ENCODE peak calls at places on chromosomes 3 and 15, in five cellular contexts. H, A, J, Q and O are unnamed samples.
A peak's percentile ranks its signal among the peaks of the same experiment; 100 is the strongest.

GRCh38 chr3:184676927-184677326 is 34.9 kb downstream of the MAGEF1 start:
- DNase-seq in H (no peak), A (no peak), J (peak; percentile 75), Q (no peak), O (no peak)

GRCh38 chr3:18445421-18446066 is 20.4 kb upstream of the SATB1 start:
- DNase-seq in H (peak; percentile 33), A (no peak), J (peak; percentile 82), Q (no peak), O (no peak)

GRCh38 chr3:11600501-11601282 is 43.0 kb downstream of the VGLL4 start:
- DNase-seq in H (peak; percentile 73), A (peak; percentile 97), J (no peak), Q (peak; percentile 98), O (peak; percentile 99)

GRCh38 chr15:89088605-89089315 is 504 bp downstream of the ABHD2 start:
- DNase-seq in H (peak; percentile 58), A (no peak), J (no peak), Q (no peak), O (no peak)

GRCh38 chr3:18734309-18734708 is 309.2 kb upstream of the SATB1 start:
- DNase-seq in H (no peak), A (no peak), J (no peak), Q (no peak), O (no peak)

GRCh38 chr15:93042211-93042610 is 46.8 kb downstream of the RGMA start:
- DNase-seq in H (no peak), A (peak; percentile 52), J (no peak), Q (no peak), O (no peak)

GRCh38 chr3:125129512-125129962 is 73.7 kb upstream of the HEG1 start:
- DNase-seq in H (peak; percentile 77), A (peak; percentile 88), J (no peak), Q (peak; percentile 96), O (peak; percentile 96)

GRCh38 chr15:79973445-79974180 is 2.6 kb upstream of the BCL2A1 start:
- DNase-seq in H (no peak), A (no peak), J (no peak), Q (no peak), O (no peak)

GRCh38 chr3:11116336-11117059 is 37.8 kb upstream of the HRH1 start:
- DNase-seq in H (no peak), A (no peak), J (no peak), Q (no peak), O (no peak)

GRCh38 chr3:47475570-47476329 is at the start of gene SCAP:
- DNase-seq in H (peak; percentile 93), A (peak; percentile 93), J (peak; percentile 96), Q (peak; percentile 44), O (no peak)
- TF ChIP-seq CTCF in H (peak; percentile 94), A (peak; percentile 97), J (peak; percentile 97), Q (peak; percentile 79), O (peak; percentile 97)

GRCh38 chr3:116077059-116077458 is 368.2 kb downstream of the LSAMP start:
- DNase-seq in H (no peak), A (no peak), J (no peak), Q (no peak), O (no peak)
- TF ChIP-seq CTCF in H (no peak), A (no peak), J (no peak), Q (no peak), O (no peak)

DNA sequence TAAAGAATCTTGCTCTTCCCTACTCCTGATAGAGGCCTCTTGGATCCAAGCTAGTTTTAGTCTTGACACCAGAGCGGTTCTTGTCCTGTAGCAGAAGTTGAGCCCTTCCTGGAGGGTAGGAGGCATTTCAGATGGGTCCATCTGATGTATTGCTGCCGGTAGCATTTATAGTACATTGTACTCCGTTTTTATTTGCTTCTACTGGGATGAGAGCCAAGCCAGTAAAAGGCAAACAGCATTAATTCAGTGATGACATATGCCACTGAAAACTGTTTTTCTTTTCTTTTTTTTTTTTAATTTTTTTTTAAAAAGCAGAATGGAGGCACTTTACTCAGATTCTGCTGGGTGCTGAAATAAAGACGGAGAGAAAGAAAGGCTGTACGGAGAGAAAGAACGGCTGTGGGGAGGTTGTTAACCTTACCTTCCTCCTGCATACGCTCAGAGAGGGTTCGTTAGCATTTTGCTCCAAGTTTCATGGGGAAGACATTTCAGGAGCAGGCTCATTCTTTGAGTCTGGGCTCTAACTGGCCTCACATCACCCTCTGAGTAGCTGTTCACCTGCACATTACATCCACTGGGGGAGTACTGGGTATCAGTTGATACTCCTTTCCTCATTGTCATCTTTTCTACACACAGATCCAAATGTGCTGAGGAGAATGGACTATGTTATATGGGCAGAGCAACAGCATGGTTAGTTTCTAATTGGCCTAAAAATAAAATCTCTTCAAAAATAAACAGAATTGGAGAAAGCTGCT is 161.5 kb downstream of the FEZF2 start:
- DNase-seq in H (no peak), A (no peak), J (no peak), Q (no peak), O (no peak)
- TF ChIP-seq CTCF in H (no peak), A (no peak), J (no peak), Q (peak; percentile 45), O (no peak)

DNA sequence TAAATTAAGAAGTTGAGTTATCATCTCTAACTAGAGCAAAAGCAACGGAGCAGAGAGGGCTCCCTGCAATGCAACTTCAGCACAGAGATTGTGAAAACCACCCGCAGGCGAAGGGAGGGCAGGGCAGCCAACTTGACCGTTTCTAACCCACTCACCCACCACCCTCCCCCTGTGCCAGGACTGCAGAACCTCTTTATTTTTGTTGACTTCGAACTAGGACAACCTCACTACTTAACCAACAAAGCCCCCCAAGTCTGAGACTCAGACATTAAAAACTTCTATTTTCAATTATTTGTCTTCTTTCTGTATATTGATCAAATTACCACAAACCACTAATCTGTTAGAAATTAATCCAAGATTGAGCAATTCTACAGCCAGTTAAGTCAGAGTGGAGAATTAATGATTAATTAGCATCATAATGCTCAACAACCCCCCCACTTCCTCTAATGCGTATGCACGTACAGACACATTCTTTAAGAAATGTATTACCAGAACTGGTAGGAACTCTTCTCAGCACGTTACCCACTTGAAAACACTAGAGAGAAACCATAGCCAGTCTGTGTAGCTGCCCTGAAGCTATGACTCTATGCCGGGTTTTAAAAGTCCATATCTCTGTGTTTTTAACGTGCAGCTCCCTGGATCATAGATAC is 2.0 kb downstream of the MGLL start:
- DNase-seq in H (no peak), A (no peak), J (no peak), Q (no peak), O (no peak)
- TF ChIP-seq CTCF in H (no peak), A (no peak), J (no peak), Q (peak; percentile 43), O (peak; percentile 34)

GRCh38 chr15:68630205-68630555 is 51.4 kb downstream of the CORO2B start:
- DNase-seq in H (no peak), A (no peak), J (no peak), Q (no peak), O (no peak)

GRCh38 chr15:68632101-68632500 is 53.3 kb downstream of the CORO2B start:
- DNase-seq in H (no peak), A (no peak), J (no peak), Q (no peak), O (no peak)

GRCh38 chr15:68630836-68631235 is 52.0 kb downstream of the CORO2B start:
- DNase-seq in H (no peak), A (no peak), J (no peak), Q (no peak), O (no peak)

GRCh38 chr15:68633181-68634121 is 54.7 kb downstream of the CORO2B start:
- DNase-seq in H (no peak), A (no peak), J (no peak), Q (no peak), O (no peak)

GRCh38 chr15:68631621-68632051 is 52.8 kb downstream of the CORO2B start:
- DNase-seq in H (no peak), A (no peak), J (peak; percentile 90), Q (no peak), O (no peak)
- TF ChIP-seq CTCF in H (no peak), A (no peak), J (peak; percentile 21), Q (no peak), O (no peak)

GRCh38 chr15:51727141-51727897 is 10.1 kb downstream of the LYSMD2 start:
- DNase-seq in H (no peak), A (no peak), J (peak; percentile 46), Q (no peak), O (no peak)
- TF ChIP-seq CTCF in H (no peak), A (no peak), J (no peak), Q (peak; percentile 44), O (peak; percentile 34)